ENCODE peak calls at places on chromosomes 5 and 9, in ten cellular contexts. L is tibial nerve, O is fibroblast of lung, S is IMR-90, X is AG04450, E is bronchial epithelial cell, A is kidney epithelial cell, I is BJ, Y is fibroblast of villous mesenchyme, B is upper lobe of right lung. R is an unnamed sample.

GRCh38 chr9:91151014-91151740 is 210.5 kb downstream of the AUH start:
- DNase-seq in L (no peak), O (peak; percentile 95), S (peak; percentile 81), X (no peak), E (no peak), A (no peak), I (peak; percentile 97), Y (peak; percentile 94), B (no peak), R (peak; percentile 85)

GRCh38 chr5:111719773-111720172 is 37.2 kb downstream of the NREP start:
- DNase-seq in L (no peak), O (peak; percentile 21), S (no peak), X (no peak), E (no peak), A (no peak), I (no peak), Y (no peak), B (no peak), R (no peak)

GRCh38 chr9:17734674-17735073 is 155.8 kb downstream of the SH3GL2 start:
- DNase-seq in L (no peak), O (no peak), S (no peak), X (no peak), E (no peak), A (no peak), I (peak; percentile 9), Y (no peak), B (no peak), R (no peak)

GRCh38 chr9:36874921-36875320 is 159.1 kb downstream of the PAX5 start:
- DNase-seq in L (no peak), O (peak; percentile 48), S (peak; percentile 10), X (no peak), E (peak; percentile 14), A (no peak), I (no peak), Y (no peak), B (peak; percentile 64), R (peak; percentile 9)

GRCh38 chr9:89952401-89952800 is 347.6 kb downstream of the GADD45G start:
- DNase-seq in L (no peak), O (peak; percentile 86), S (peak; percentile 75), X (peak; percentile 27), E (peak; percentile 65), A (no peak), I (no peak), Y (no peak), B (no peak), R (peak; percentile 12)

GRCh38 chr9:15352301-15352700 is 45.3 kb upstream of the TTC39B start:
- DNase-seq in L (no peak), O (no peak), S (no peak), X (no peak), E (no peak), A (no peak), I (no peak), Y (no peak), B (no peak), R (no peak)

GRCh38 chr9:101476576-101477208 is 41.1 kb upstream of the ALDOB start:
- DNase-seq in L (no peak), O (no peak), S (no peak), X (no peak), E (no peak), A (no peak), I (no peak), Y (no peak), B (no peak), R (no peak)

GRCh38 chr9:93620881-93621820 is 44.8 kb downstream of the PHF2 start:
- DNase-seq in L (no peak), O (no peak), S (no peak), X (no peak), E (no peak), A (no peak), I (no peak), Y (no peak), B (no peak), R (no peak)

GRCh38 chr5:120808606-120809005 is 344.5 kb downstream of the PRR16 start:
- DNase-seq in L (no peak), O (peak; percentile 53), S (peak; percentile 36), X (no peak), E (no peak), A (no peak), I (no peak), Y (no peak), B (no peak), R (no peak)

DNA sequence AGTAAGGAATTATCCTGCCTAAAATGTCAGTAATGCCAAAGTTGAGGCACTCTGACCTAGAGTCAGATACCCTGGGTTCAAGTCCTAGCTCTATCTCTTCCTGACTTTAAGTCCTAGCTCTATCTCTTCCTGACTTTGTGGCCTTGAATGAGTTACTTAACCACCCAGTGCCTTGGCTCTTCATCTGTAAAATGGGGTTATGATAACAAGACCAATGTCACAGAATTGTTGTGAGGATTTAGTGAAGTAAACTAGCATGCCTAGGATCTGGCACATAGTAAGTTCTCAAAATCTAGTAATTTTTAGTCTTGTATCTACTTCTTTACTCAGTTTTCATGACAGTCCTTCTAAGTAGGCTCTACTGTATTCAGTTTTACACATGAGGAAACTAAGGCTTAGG is 2.0 kb downstream of the TRIM32 start:
- DNase-seq in L (no peak), O (no peak), S (no peak), X (no peak), E (no peak), A (no peak), I (no peak), Y (no peak), B (no peak), R (no peak)
- H3K4me3 ChIP-seq in L (no peak overlapping the region), O (peak overlapping the region; percentile 67), S (no peak overlapping the region), X (no peak overlapping the region), E (no peak overlapping the region), A (no peak overlapping the region), I (no peak overlapping the region), Y (no peak overlapping the region), B (no peak overlapping the region), R (peak overlapping the region; percentile 86)

GRCh38 chr5:95835682-95836405 is 13.3 kb upstream of the GLRX start:
- DNase-seq in L (no peak), O (no peak), S (no peak), X (no peak), E (no peak), A (no peak), I (no peak), Y (no peak), B (no peak), R (no peak)
- H3K4me3 ChIP-seq in L (peak overlapping the region; percentile 50), O (peak overlapping the region; percentile 64), S (no peak overlapping the region), X (no peak overlapping the region), E (peak overlapping the region; percentile 58), A (no peak overlapping the region), I (no peak overlapping the region), Y (peak overlapping the region; percentile 62), B (peak overlapping the region; percentile 56), R (no peak overlapping the region)

GRCh38 chr9:92242779-92243136 is 50.7 kb downstream of the IARS1 start:
- DNase-seq in L (no peak), O (no peak), S (no peak), X (no peak), E (no peak), A (no peak), I (no peak), Y (no peak), B (no peak), R (no peak)

GRCh38 chr9:92247296-92247695 is 46.2 kb downstream of the IARS1 start:
- DNase-seq in L (no peak), O (peak; percentile 1), S (peak; percentile 5), X (no peak), E (no peak), A (no peak), I (no peak), Y (peak; percentile 34), B (no peak), R (no peak)

GRCh38 chr9:92247981-92248380 is 45.5 kb downstream of the IARS1 start:
- DNase-seq in L (no peak), O (no peak), S (no peak), X (no peak), E (no peak), A (peak; percentile 75), I (no peak), Y (no peak), B (no peak), R (no peak)

GRCh38 chr9:92242115-92242778 is 51.2 kb downstream of the IARS1 start:
- DNase-seq in L (no peak), O (peak; percentile 82), S (peak; percentile 87), X (peak; percentile 39), E (peak; percentile 5), A (peak; percentile 85), I (no peak), Y (peak; percentile 71), B (no peak), R (no peak)

GRCh38 chr9:92245005-92245797 is 48.3 kb downstream of the IARS1 start:
- DNase-seq in L (no peak), O (peak; percentile 87), S (peak; percentile 95), X (peak; percentile 42), E (peak; percentile 72), A (peak; percentile 69), I (peak; percentile 42), Y (peak; percentile 73), B (no peak), R (no peak)
- H3K4me3 ChIP-seq in L (no peak overlapping the region), O (no peak overlapping the region), S (peak overlapping the region; percentile 3), X (peak overlapping the region; percentile 17), E (no peak overlapping the region), A (no peak overlapping the region), I (no peak overlapping the region), Y (no peak overlapping the region), B (no peak overlapping the region), R (no peak overlapping the region)

GRCh38 chr9:121300283-121301119 is 32.5 kb downstream of the GSN start:
- DNase-seq in L (peak; percentile 11), O (no peak), S (no peak), X (no peak), E (no peak), A (no peak), I (no peak), Y (no peak), B (peak; percentile 39), R (no peak)
- H3K4me3 ChIP-seq in L (peak overlapping the region; percentile 60), O (peak overlapping the region; percentile 35), S (no peak overlapping the region), X (peak overlapping the region; percentile 41), E (peak overlapping the region; percentile 43), A (peak overlapping the region; percentile 21), I (peak overlapping the region; percentile 35), Y (peak overlapping the region; percentile 54), B (peak overlapping the region; percentile 65), R (peak overlapping the region; percentile 37)

GRCh38 chr5:133458435-133458834 is 153.9 kb downstream of the FSTL4 start:
- DNase-seq in L (no peak), O (no peak), S (no peak), X (no peak), E (no peak), A (no peak), I (no peak), Y (no peak), B (no peak), R (no peak)
- H3K4me3 ChIP-seq in L (no peak overlapping the region), O (no peak overlapping the region), S (no peak overlapping the region), X (no peak overlapping the region), E (no peak overlapping the region), A (no peak overlapping the region), I (no peak overlapping the region), Y (no peak overlapping the region), B (no peak overlapping the region), R (no peak overlapping the region)

GRCh38 chr5:132408965-132409364 is 39.5 kb downstream of the SLC22A5 start:
- DNase-seq in L (no peak), O (no peak), S (no peak), X (no peak), E (no peak), A (no peak), I (no peak), Y (no peak), B (no peak), R (no peak)
- H3K4me3 ChIP-seq in L (no peak overlapping the region), O (no peak overlapping the region), S (no peak overlapping the region), X (no peak overlapping the region), E (no peak overlapping the region), A (no peak overlapping the region), I (no peak overlapping the region), Y (no peak overlapping the region), B (no peak overlapping the region), R (no peak overlapping the region)

GRCh38 chr5:65926276-65926761 is at the start of gene ERBIN:
- DNase-seq in L (peak; percentile 59), O (peak; percentile 75), S (peak; percentile 82), X (peak; percentile 60), E (peak; percentile 65), A (no peak), I (peak; percentile 47), Y (peak; percentile 93), B (peak; percentile 94), R (peak; percentile 32)
- H3K4me3 ChIP-seq in L (peak within 1 kb of the TSS; percentile 93), O (peak within 1 kb of the TSS; percentile 97), S (peak within 1 kb of the TSS; percentile 75), X (peak within 1 kb of the TSS; percentile 85), E (peak within 1 kb of the TSS; percentile 94), A (peak within 1 kb of the TSS; percentile 99), I (peak within 1 kb of the TSS; percentile 66), Y (peak within 1 kb of the TSS; percentile 88), B (peak within 1 kb of the TSS; percentile 79), R (peak within 1 kb of the TSS; percentile 85)

R was measured in HFF-Myc.